ENCODE peak calls at places on chromosomes 12 and 14, in five cellular contexts. C is A549; I is activated CD4-positive, alpha-beta T cell treated with anti-CD3 and anti-CD28 coated beads, Interleukin-2, amount 50 U/mL, for 1 hour; G is WERI-Rb-1; D is BJ. R is an unnamed sample.
A peak's percentile ranks its signal among the peaks of the same experiment; 100 is the strongest.

GRCh38 chr12:49878021-49878420 is 25.7 kb downstream of the FAIM2 start:
- DNase-seq in C (no peak), I (no peak), G (no peak), D (no peak), R (no peak)

GRCh38 chr14:65080954-65081747 is 21.2 kb downstream of the MAX start:
- DNase-seq in C (no peak), I (no peak), G (no peak), D (no peak), R (no peak)

GRCh38 chr12:21456291-21456780 is 18.9 kb downstream of the PYROXD1 start:
- DNase-seq in C (no peak), I (peak; percentile 31), G (no peak), D (no peak), R (no peak)

GRCh38 chr12:48305190-48305589 is 45.5 kb downstream of the ZNF641 start:
- DNase-seq in C (no peak), I (no peak), G (no peak), D (no peak), R (no peak)

GRCh38 chr12:92765871-92766270 is 63.1 kb downstream of the PLEKHG7 start:
- DNase-seq in C (no peak), I (no peak), G (no peak), D (no peak), R (no peak)

GRCh38 chr12:42023733-42024494 is 120.8 kb downstream of the GXYLT1 start:
- DNase-seq in C (peak; percentile 72), I (peak; percentile 65), G (peak; percentile 74), D (no peak), R (peak; percentile 22)

GRCh38 chr12:10615532-10615931 is 2.1 kb upstream of the MAGOHB start:
- DNase-seq in C (peak; percentile 54), I (no peak), G (no peak), D (no peak), R (no peak)

GRCh38 chr12:55931317-55931779 is 386 bp downstream of the DGKA start:
- DNase-seq in C (no peak), I (no peak), G (no peak), D (no peak), R (no peak)

GRCh38 chr12:11758838-11759509 is 109.5 kb downstream of the ETV6 start:
- DNase-seq in C (no peak), I (no peak), G (no peak), D (no peak), R (no peak)

GRCh38 chr12:84804691-84805473 is 107.7 kb downstream of the SLC6A15 start:
- DNase-seq in C (no peak), I (no peak), G (no peak), D (no peak), R (no peak)